ENCODE peak calls at places on chromosomes 6 and 20, in four cellular contexts. A, S, Y and T are unnamed samples.

GRCh38 chr20:63518946-63519764 is 1.4 kb upstream of the PPDPF start:
- DNase-seq in A (no peak), Y (no peak), S (no peak), T (no peak)

GRCh38 chr20:39800548-39800947 is 838.4 kb downstream of the DHX35 start:
- DNase-seq in A (peak), Y (peak), S (no peak), T (peak)

GRCh38 chr6:110895907-110896608 is 21.5 kb downstream of the AMD1 start:
- DNase-seq in A (no peak), Y (no peak), S (no peak), T (no peak)

GRCh38 chr6:132061381-132061780 is 110.2 kb upstream of the CCN2 start:
- DNase-seq in Y (no peak), A (no peak), S (no peak), T (no peak)

GRCh38 chr6:90780141-90780540 is 193.3 kb upstream of the MAP3K7 start:
- DNase-seq in Y (no peak), S (no peak), A (no peak), T (no peak)

GRCh38 chr6:111899531-111899930 is 26.3 kb upstream of the FYN start:
- DNase-seq in A (no peak), S (no peak), Y (peak), T (peak)

GRCh38 chr20:6845141-6845540 is 77.7 kb downstream of the BMP2 start:
- DNase-seq in S (no peak), Y (no peak), A (no peak), T (no peak)

GRCh38 chr6:93779086-93779858 is 359.9 kb upstream of the EPHA7 start:
- DNase-seq in S (no peak), Y (peak), A (peak), T (peak)

GRCh38 chr6:19803331-19804330 is 33.5 kb upstream of the ID4 start:
- DNase-seq in Y (no peak), A (peak), S (peak), T (peak)

GRCh38 chr6:48136856-48137255 is 25.9 kb upstream of the PTCHD4 start:
- DNase-seq in A (peak), Y (no peak), S (no peak), T (peak)

GRCh38 chr6:41093729-41094128 is 21.0 kb downstream of the NFYA start:
- DNase-seq in S (no peak), A (peak), Y (peak), T (peak)

GRCh38 chr6:150352321-150353296 is 16.2 kb upstream of the IYD start:
- DNase-seq in Y (peak), S (no peak), A (peak), T (peak)

GRCh38 chr20:45104786-45105185 is 3.9 kb upstream of the KCNS1 start:
- DNase-seq in S (no peak), A (peak), Y (peak), T (peak)

GRCh38 chr20:53162251-53162835 is 190.2 kb downstream of the TSHZ2 start:
- DNase-seq in S (peak), A (peak), Y (peak), T (peak)
- TF ChIP-seq CTCF in S (peak), A (peak), Y (peak), T (peak)

GRCh38 chr6:14743126-14743464 is 502.8 kb upstream of the JARID2 start:
- DNase-seq in A (no peak), S (no peak), Y (no peak), T (no peak)

GRCh38 chr6:14742171-14742570 is 503.7 kb upstream of the JARID2 start:
- DNase-seq in Y (no peak), S (no peak), A (no peak), T (no peak)

GRCh38 chr6:14744212-14744556 is 501.7 kb upstream of the JARID2 start:
- DNase-seq in A (no peak), S (no peak), Y (no peak), T (no peak)

GRCh38 chr6:14743465-14744211 is 502.2 kb upstream of the JARID2 start:
- DNase-seq in S (no peak), A (peak), Y (peak), T (peak)

GRCh38 chr6:14742680-14743079 is 503.2 kb upstream of the JARID2 start:
- DNase-seq in A (no peak), S (no peak), Y (no peak), T (no peak)
- H3K4me3 ChIP-seq in A (no peak), S (no peak), Y (no peak), T (no peak)

GRCh38 chr6:2766767-2767314 is 1.6 kb downstream of the WRNIP1 start:
- DNase-seq in Y (no peak), S (no peak), A (no peak), T (peak)
- TF ChIP-seq CTCF in Y (no peak), S (peak), A (no peak), T (no peak)

DNA sequence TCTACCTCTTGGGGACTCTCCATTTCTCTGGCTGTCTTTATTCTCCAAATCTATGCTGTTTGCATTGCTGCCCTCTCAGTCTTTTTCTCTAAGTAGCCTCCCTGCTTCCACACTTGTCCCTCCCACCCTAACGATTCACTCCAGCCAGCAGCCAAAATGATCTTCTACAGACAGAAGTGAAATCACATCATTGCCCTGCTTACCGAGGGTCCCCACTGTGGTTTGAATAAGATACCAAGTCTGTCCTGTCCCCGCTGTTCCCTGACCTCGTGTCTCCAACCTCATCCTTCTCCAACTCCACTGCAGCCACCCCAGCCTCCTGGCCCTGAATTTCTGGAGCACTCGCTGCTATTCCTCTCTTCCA is 11.5 kb upstream of the OCSTAMP start:
- DNase-seq in A (no peak), Y (no peak), S (no peak), T (no peak)
- H3K4me3 ChIP-seq in A (peak), Y (no peak), S (no peak), T (no peak)

DNA sequence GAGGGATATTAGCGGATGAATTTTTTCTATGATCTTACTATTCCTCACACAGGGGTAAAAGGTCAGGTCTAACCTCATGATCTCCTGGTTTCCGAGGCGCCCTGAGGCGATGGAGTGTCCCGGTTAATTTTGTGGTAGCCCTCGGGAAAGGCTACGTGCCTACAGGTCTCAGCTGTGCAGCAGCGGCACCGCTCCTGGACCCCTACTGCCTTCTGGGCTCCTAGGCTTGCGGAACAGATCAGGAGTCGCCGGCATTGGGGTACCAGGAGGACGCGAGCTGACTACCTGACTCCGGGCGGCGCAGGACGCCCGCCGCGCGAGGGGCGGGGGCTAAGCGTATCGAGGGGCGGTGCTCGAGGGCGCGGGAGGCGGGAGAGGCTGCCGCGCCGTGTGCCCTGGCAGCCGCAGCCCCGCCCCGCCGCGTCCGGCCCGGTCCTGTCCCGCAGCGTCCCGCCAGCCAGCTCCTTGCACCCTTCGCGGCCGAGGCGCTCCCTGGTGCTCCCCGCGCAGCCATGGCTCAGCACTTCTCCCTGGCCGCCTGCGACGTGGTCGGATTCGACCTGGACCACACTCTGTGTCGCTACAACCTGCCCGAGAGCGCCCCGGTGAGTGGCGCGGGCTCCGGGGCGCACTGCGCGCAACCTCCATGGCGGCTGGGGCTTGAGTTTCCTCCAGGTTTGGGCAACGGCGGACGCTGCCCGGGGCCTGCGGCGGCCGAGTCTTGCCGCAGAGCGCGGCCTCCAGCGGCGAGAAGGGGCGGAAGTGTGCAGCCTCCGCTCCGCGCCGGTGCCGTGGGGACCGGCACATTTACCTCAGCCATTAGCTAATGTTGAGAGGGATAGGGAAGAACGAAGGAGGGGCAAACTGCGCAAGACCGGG is at the start of gene NT5DC1:
- DNase-seq in Y (peak), S (peak), A (peak), T (peak)
- TF ChIP-seq CTCF in Y (peak), S (peak), A (no peak), T (peak)

DNA sequence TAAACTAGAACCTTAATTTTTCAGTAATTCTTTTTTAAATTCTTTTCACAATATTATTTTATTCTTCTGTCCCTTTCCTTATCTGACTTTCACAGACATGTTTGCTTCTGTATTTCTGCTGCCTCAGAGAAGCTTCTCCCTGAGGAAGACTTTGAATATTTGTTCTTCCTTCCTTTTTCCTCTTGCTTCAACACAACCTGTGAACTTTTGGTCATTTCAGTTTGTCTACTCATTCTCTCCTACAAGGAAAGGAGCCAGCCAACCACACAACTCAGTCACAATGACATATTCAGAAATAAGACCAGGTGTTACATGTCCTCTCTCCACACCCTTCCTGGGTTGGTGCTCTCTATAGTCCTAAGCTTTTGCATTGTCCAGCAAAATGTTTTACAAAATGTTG is 310.4 kb downstream of the TFAP2B start:
- DNase-seq in A (no peak), Y (no peak), S (no peak), T (no peak)
- H3K4me3 ChIP-seq in A (no peak), Y (no peak), S (no peak), T (no peak)

GRCh38 chr6:38068854-38069253 is 249.3 kb downstream of the ZFAND3 start:
- DNase-seq in S (no peak), Y (no peak), A (peak), T (peak)
- TF ChIP-seq CTCF in S (no peak), Y (no peak), A (peak), T (no peak)